ENCODE peak calls at places on chromosomes 12 and 14, in nine cellular contexts. Y is AG09309, V is left ventricle myocardium inferior, B is IMR-90, L is cardiac muscle cell, J is GM06990, D is A549, T is kidney, P is choroid plexus epithelial cell. U is an unnamed sample.

GRCh38 chr12:2804390-2805145 is 7.9 kb upstream of the ITFG2 start:
- DNase-seq in D (no peak), J (no peak), T (peak; percentile 92), B (peak; percentile 82), Y (peak; percentile 38), P (peak; percentile 96), L (peak; percentile 79), V (peak; percentile 76), U (peak; percentile 74)

GRCh38 chr12:104521731-104522130 is 65.0 kb downstream of the CHST11 start:
- DNase-seq in J (no peak), L (no peak), Y (no peak), B (peak; percentile 17), T (no peak), P (no peak), V (no peak), D (no peak), U (peak; percentile 14)

GRCh38 chr12:89373772-89374572 is 21.7 kb upstream of the DUSP6 start:
- DNase-seq in L (no peak), V (no peak), P (peak; percentile 92), D (no peak), B (peak; percentile 90), J (no peak), Y (no peak), T (no peak), U (peak; percentile 92)

GRCh38 chr14:105162374-105162979 is 6.1 kb downstream of the JAG2 start:
- DNase-seq in J (no peak), V (no peak), Y (no peak), B (no peak), P (no peak), T (peak; percentile 89), D (no peak), L (no peak), U (no peak)

GRCh38 chr12:113500662-113501435 is 29.2 kb upstream of the LHX5 start:
- DNase-seq in Y (no peak), D (no peak), V (no peak), J (no peak), P (no peak), T (no peak), B (no peak), L (no peak), U (no peak)

GRCh38 chr12:102093319-102093718 is 26.6 kb downstream of the NUP37 start:
- DNase-seq in T (no peak), Y (no peak), P (peak; percentile 57), V (no peak), J (no peak), B (peak; percentile 58), L (no peak), D (no peak), U (peak; percentile 49)

GRCh38 chr12:79678306-79678705 is 12.5 kb downstream of the PAWR start:
- DNase-seq in T (no peak), Y (no peak), V (no peak), P (no peak), B (no peak), J (no peak), D (no peak), L (no peak), U (no peak)

GRCh38 chr12:9745191-9745590 is 12.3 kb upstream of the CLECL1 start:
- DNase-seq in T (no peak), D (no peak), J (no peak), V (no peak), Y (no peak), L (no peak), B (no peak), P (no peak), U (no peak)

GRCh38 chr12:27158322-27158721 is 75.9 kb upstream of the C12orf71 start:
- DNase-seq in L (no peak), D (no peak), Y (no peak), T (no peak), V (no peak), B (no peak), P (no peak), J (no peak), U (no peak)

GRCh38 chr14:99320105-99320572 is 48.1 kb upstream of the BCL11B start:
- DNase-seq in V (peak; percentile 21), P (peak; percentile 10), L (peak; percentile 60), D (peak; percentile 77), B (peak; percentile 8), T (no peak), J (peak; percentile 56), Y (no peak), U (peak; percentile 6)

GRCh38 chr12:63766498-63766897 is 13.2 kb upstream of the RXYLT1 start:
- DNase-seq in P (peak; percentile 15), T (no peak), D (no peak), J (no peak), L (no peak), V (no peak), B (no peak), Y (no peak), U (no peak)

GRCh38 chr12:63764481-63764880 is 15.2 kb upstream of the RXYLT1 start:
- DNase-seq in B (no peak), T (no peak), J (no peak), P (no peak), D (no peak), Y (no peak), V (no peak), L (no peak), U (no peak)

GRCh38 chr12:63770375-63770774 is 9.3 kb upstream of the RXYLT1 start:
- DNase-seq in B (no peak), Y (no peak), D (no peak), P (no peak), L (no peak), T (no peak), V (no peak), J (no peak), U (no peak)
- H3K4me3 ChIP-seq in B (no peak overlapping the region), Y (no peak overlapping the region), D (no peak overlapping the region), P (no peak overlapping the region), L (no peak overlapping the region), T (no peak overlapping the region), V (no peak overlapping the region), J (no peak overlapping the region), U (no peak overlapping the region)

GRCh38 chr12:67070604-67071003 is 198.6 kb upstream of the CAND1 start:
- DNase-seq in B (no peak), Y (no peak), V (no peak), J (no peak), P (no peak), D (no peak), T (no peak), L (no peak), U (no peak)

GRCh38 chr12:67070307-67070600 is 198.9 kb upstream of the CAND1 start:
- DNase-seq in J (no peak), T (no peak), P (no peak), D (no peak), Y (no peak), L (no peak), V (no peak), B (no peak), U (no peak)

GRCh38 chr12:67068204-67068731 is 200.9 kb upstream of the CAND1 start:
- DNase-seq in J (no peak), D (no peak), P (no peak), Y (no peak), V (no peak), T (peak; percentile 57), B (no peak), L (peak; percentile 45), U (no peak)

GRCh38 chr12:67068773-67069450 is 200.2 kb upstream of the CAND1 start:
- DNase-seq in P (peak; percentile 36), B (peak; percentile 7), V (no peak), J (peak; percentile 16), Y (no peak), L (peak; percentile 79), T (peak; percentile 79), D (peak; percentile 37), U (peak; percentile 43)

GRCh38 chr12:67069451-67070306 is 199.5 kb upstream of the CAND1 start:
- DNase-seq in P (no peak), V (peak; percentile 28), J (peak; percentile 36), B (no peak), D (peak; percentile 24), L (peak; percentile 69), Y (no peak), T (peak; percentile 77), U (peak; percentile 18)
- TF ChIP-seq CTCF in P (no peak), V (peak; percentile 23), J (no peak), B (no peak), D (no peak), L (no peak), Y (no peak), T (peak; percentile 1), U (no peak)

GRCh38 chr14:23430733-23431105 is 4.7 kb downstream of the MYH7 start:
- DNase-seq in P (peak; percentile 14), D (no peak), B (no peak), J (no peak), Y (no peak), V (no peak), T (no peak), L (no peak), U (no peak)
- H3K4me3 ChIP-seq in P (no peak overlapping the region), D (no peak overlapping the region), B (no peak overlapping the region), J (no peak overlapping the region), Y (no peak overlapping the region), V (no peak overlapping the region), T (no peak overlapping the region), L (no peak overlapping the region), U (no peak overlapping the region)

GRCh38 chr12:109934026-109934425 is 34.0 kb downstream of the TCHP start:
- DNase-seq in D (peak; percentile 28), P (peak; percentile 64), L (no peak), T (no peak), V (no peak), B (peak; percentile 52), J (no peak), Y (no peak), U (no peak)
- TF ChIP-seq CTCF in D (peak; percentile 43), P (peak; percentile 85), L (peak; percentile 57), T (peak; percentile 31), V (peak; percentile 55), B (peak; percentile 55), J (peak; percentile 48), Y (peak; percentile 55), U (peak; percentile 69)

DNA sequence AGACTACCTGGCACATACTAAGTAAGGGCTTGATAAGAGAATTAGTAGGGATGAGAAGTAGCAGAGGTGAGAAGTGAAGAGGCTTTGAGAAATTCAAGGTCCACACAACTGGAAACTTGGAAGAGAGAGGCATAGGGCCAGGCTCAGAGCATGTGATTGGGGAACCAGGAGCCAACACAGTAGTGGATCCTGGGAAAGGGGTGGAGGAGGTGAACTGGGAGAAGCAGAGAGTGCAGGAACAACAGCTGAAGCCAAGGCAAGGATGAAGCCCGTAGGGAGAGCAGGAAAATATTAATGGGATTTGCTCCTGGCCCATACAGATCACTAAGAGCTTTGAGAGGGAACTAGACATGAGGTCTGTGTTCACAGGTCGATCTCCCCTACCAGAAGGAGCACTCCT is 1.4 kb upstream of the ITGB7 start:
- DNase-seq in P (no peak), T (no peak), B (no peak), L (no peak), V (no peak), J (no peak), D (no peak), Y (no peak), U (no peak)
- H3K4me3 ChIP-seq in P (no peak overlapping the region), T (no peak overlapping the region), B (no peak overlapping the region), L (no peak overlapping the region), V (no peak overlapping the region), J (no peak overlapping the region), D (no peak overlapping the region), Y (no peak overlapping the region), U (no peak overlapping the region)

GRCh38 chr14:75926431-75926830 is 55.4 kb downstream of the TGFB3 start:
- DNase-seq in V (no peak), B (no peak), P (no peak), L (no peak), D (no peak), T (no peak), J (no peak), Y (no peak), U (no peak)
- TF ChIP-seq CTCF in V (no peak), B (no peak), P (no peak), L (no peak), D (no peak), T (no peak), J (no peak), Y (no peak), U (no peak)

U was measured in astrocyte of the spinal cord.